ENCODE peak calls at places on chromosomes 16 and 17, in ten cellular contexts. One of them, this sample, is unnamed.
A peak's percentile ranks its signal among the peaks of the same experiment; 100 is the strongest.

GRCh38 chr16:84683691-84684591 is 15.9 kb upstream of the USP10 start:
- DNase-seq in heart right ventricle: no peak
- DNase-seq in GM23338: peak; percentile 74
- DNase-seq in colonic mucosa: no peak
- DNase-seq in uterus: no peak
- DNase-seq in upper lobe of right lung: no peak
- DNase-seq in psoas muscle: no peak
- DNase-seq in cardiac muscle cell: no peak
- DNase-seq in body of pancreas: no peak
- DNase-seq in astrocyte: no peak
- DNase-seq in this sample: no peak

GRCh38 chr17:82059272-82060000 is 6.2 kb downstream of the DUS1L start:
- DNase-seq in heart right ventricle: no peak
- DNase-seq in GM23338: peak; percentile 1
- DNase-seq in colonic mucosa: no peak
- DNase-seq in uterus: no peak
- DNase-seq in upper lobe of right lung: no peak
- DNase-seq in psoas muscle: peak; percentile 45
- DNase-seq in cardiac muscle cell: no peak
- DNase-seq in body of pancreas: no peak
- DNase-seq in astrocyte: no peak
- DNase-seq in this sample: peak; percentile 63

GRCh38 chr16:3363793-3364192 is 8.1 kb downstream of the OR2C1 start:
- DNase-seq in heart right ventricle: no peak
- DNase-seq in GM23338: peak; percentile 5
- DNase-seq in colonic mucosa: no peak
- DNase-seq in uterus: no peak
- DNase-seq in upper lobe of right lung: no peak
- DNase-seq in psoas muscle: no peak
- DNase-seq in cardiac muscle cell: no peak
- DNase-seq in body of pancreas: no peak
- DNase-seq in astrocyte: no peak
- DNase-seq in this sample: no peak

GRCh38 chr17:49575524-49576120 is at the start of gene NXPH3:
- DNase-seq in heart right ventricle: peak; percentile 62
- DNase-seq in GM23338: peak; percentile 88
- DNase-seq in colonic mucosa: peak; percentile 50
- DNase-seq in uterus: peak; percentile 76
- DNase-seq in upper lobe of right lung: peak; percentile 87
- DNase-seq in psoas muscle: peak; percentile 84
- DNase-seq in cardiac muscle cell: peak; percentile 85
- DNase-seq in body of pancreas: peak; percentile 49
- DNase-seq in astrocyte: no peak
- DNase-seq in this sample: peak; percentile 83

GRCh38 chr16:57352636-57353047 is 5.9 kb upstream of the CCL22 start:
- DNase-seq in heart right ventricle: no peak
- DNase-seq in GM23338: no peak
- DNase-seq in colonic mucosa: no peak
- DNase-seq in uterus: no peak
- DNase-seq in upper lobe of right lung: no peak
- DNase-seq in psoas muscle: no peak
- DNase-seq in cardiac muscle cell: no peak
- DNase-seq in body of pancreas: no peak
- DNase-seq in astrocyte: no peak
- DNase-seq in this sample: peak; percentile 66

GRCh38 chr17:37848690-37849616 is 75.3 kb upstream of the TBC1D3K start:
- DNase-seq in heart right ventricle: no peak
- DNase-seq in GM23338: no peak
- DNase-seq in colonic mucosa: no peak
- DNase-seq in uterus: no peak
- DNase-seq in upper lobe of right lung: no peak
- DNase-seq in psoas muscle: no peak
- DNase-seq in cardiac muscle cell: no peak
- DNase-seq in body of pancreas: no peak
- DNase-seq in astrocyte: peak; percentile 90
- DNase-seq in this sample: no peak

GRCh38 chr16:10575506-10576130 is 4.8 kb downstream of the EMP2 start:
- DNase-seq in heart right ventricle: no peak
- DNase-seq in GM23338: no peak
- DNase-seq in colonic mucosa: no peak
- DNase-seq in uterus: no peak
- DNase-seq in upper lobe of right lung: no peak
- DNase-seq in psoas muscle: no peak
- DNase-seq in cardiac muscle cell: no peak
- DNase-seq in body of pancreas: no peak
- DNase-seq in astrocyte: peak; percentile 26
- DNase-seq in this sample: no peak

GRCh38 chr16:2467301-2468141 is 3.6 kb upstream of the NTN3 start:
- DNase-seq in heart right ventricle: peak; percentile 75
- DNase-seq in GM23338: peak; percentile 83
- DNase-seq in colonic mucosa: peak; percentile 75
- DNase-seq in uterus: peak; percentile 80
- DNase-seq in upper lobe of right lung: peak; percentile 83
- DNase-seq in psoas muscle: peak; percentile 89
- DNase-seq in cardiac muscle cell: peak; percentile 68
- DNase-seq in body of pancreas: peak; percentile 71
- DNase-seq in astrocyte: peak; percentile 57
- DNase-seq in this sample: peak; percentile 91

GRCh38 chr17:80819422-80820164 is 172.0 kb upstream of the CHMP6 start:
- DNase-seq in heart right ventricle: no peak
- DNase-seq in GM23338: no peak
- DNase-seq in colonic mucosa: no peak
- DNase-seq in uterus: no peak
- DNase-seq in upper lobe of right lung: peak; percentile 59
- DNase-seq in psoas muscle: peak; percentile 47
- DNase-seq in cardiac muscle cell: no peak
- DNase-seq in body of pancreas: no peak
- DNase-seq in astrocyte: no peak
- DNase-seq in this sample: peak; percentile 64

GRCh38 chr16:86444274-86445060 is 65.9 kb upstream of the FOXF1 start:
- DNase-seq in heart right ventricle: no peak
- DNase-seq in GM23338: no peak
- DNase-seq in colonic mucosa: no peak
- DNase-seq in uterus: no peak
- DNase-seq in upper lobe of right lung: no peak
- DNase-seq in psoas muscle: no peak
- DNase-seq in cardiac muscle cell: no peak
- DNase-seq in body of pancreas: no peak
- DNase-seq in astrocyte: no peak
- DNase-seq in this sample: no peak

GRCh38 chr17:63843387-63844292 is 1.2 kb upstream of the SMARCD2 start:
- DNase-seq in heart right ventricle: peak; percentile 55
- DNase-seq in GM23338: no peak
- DNase-seq in colonic mucosa: no peak
- DNase-seq in uterus: peak; percentile 52
- DNase-seq in upper lobe of right lung: no peak
- DNase-seq in psoas muscle: peak; percentile 74
- DNase-seq in cardiac muscle cell: no peak
- DNase-seq in body of pancreas: peak; percentile 68
- DNase-seq in astrocyte: peak; percentile 53
- DNase-seq in this sample: peak; percentile 82

GRCh38 chr17:5499790-5500189 is 13.4 kb downstream of the MIS12 start:
- DNase-seq in heart right ventricle: no peak
- DNase-seq in GM23338: peak; percentile 72
- DNase-seq in colonic mucosa: no peak
- DNase-seq in uterus: peak; percentile 24
- DNase-seq in upper lobe of right lung: no peak
- DNase-seq in psoas muscle: no peak
- DNase-seq in cardiac muscle cell: peak; percentile 59
- DNase-seq in body of pancreas: no peak
- DNase-seq in astrocyte: no peak
- DNase-seq in this sample: peak; percentile 82

GRCh38 chr17:4247981-4248388 is 15.8 kb downstream of the ANKFY1 start:
- DNase-seq in heart right ventricle: no peak
- DNase-seq in GM23338: peak; percentile 38
- DNase-seq in colonic mucosa: peak; percentile 84
- DNase-seq in uterus: no peak
- DNase-seq in upper lobe of right lung: no peak
- DNase-seq in psoas muscle: no peak
- DNase-seq in cardiac muscle cell: no peak
- DNase-seq in body of pancreas: peak; percentile 60
- DNase-seq in astrocyte: no peak
- DNase-seq in this sample: peak; percentile 86

GRCh38 chr17:6632530-6632929 is 8.0 kb downstream of the KIAA0753 start:
- DNase-seq in heart right ventricle: no peak
- DNase-seq in GM23338: no peak
- DNase-seq in colonic mucosa: no peak
- DNase-seq in uterus: no peak
- DNase-seq in upper lobe of right lung: no peak
- DNase-seq in psoas muscle: no peak
- DNase-seq in cardiac muscle cell: no peak
- DNase-seq in body of pancreas: no peak
- DNase-seq in astrocyte: no peak
- DNase-seq in this sample: no peak

GRCh38 chr17:43832168-43832975 is 574 bp downstream of the MPP3 start:
- DNase-seq in heart right ventricle: peak; percentile 40
- DNase-seq in GM23338: peak; percentile 54
- DNase-seq in colonic mucosa: peak; percentile 55
- DNase-seq in uterus: peak; percentile 56
- DNase-seq in upper lobe of right lung: peak; percentile 82
- DNase-seq in psoas muscle: peak; percentile 73
- DNase-seq in cardiac muscle cell: peak; percentile 54
- DNase-seq in body of pancreas: peak; percentile 47
- DNase-seq in astrocyte: peak; percentile 67
- DNase-seq in this sample: peak; percentile 81

GRCh38 chr17:13230350-13230900 is 212.6 kb upstream of the ELAC2 start:
- DNase-seq in heart right ventricle: no peak
- DNase-seq in GM23338: no peak
- DNase-seq in colonic mucosa: no peak
- DNase-seq in uterus: no peak
- DNase-seq in upper lobe of right lung: no peak
- DNase-seq in psoas muscle: no peak
- DNase-seq in cardiac muscle cell: no peak
- DNase-seq in body of pancreas: no peak
- DNase-seq in astrocyte: no peak
- DNase-seq in this sample: no peak

DNA sequence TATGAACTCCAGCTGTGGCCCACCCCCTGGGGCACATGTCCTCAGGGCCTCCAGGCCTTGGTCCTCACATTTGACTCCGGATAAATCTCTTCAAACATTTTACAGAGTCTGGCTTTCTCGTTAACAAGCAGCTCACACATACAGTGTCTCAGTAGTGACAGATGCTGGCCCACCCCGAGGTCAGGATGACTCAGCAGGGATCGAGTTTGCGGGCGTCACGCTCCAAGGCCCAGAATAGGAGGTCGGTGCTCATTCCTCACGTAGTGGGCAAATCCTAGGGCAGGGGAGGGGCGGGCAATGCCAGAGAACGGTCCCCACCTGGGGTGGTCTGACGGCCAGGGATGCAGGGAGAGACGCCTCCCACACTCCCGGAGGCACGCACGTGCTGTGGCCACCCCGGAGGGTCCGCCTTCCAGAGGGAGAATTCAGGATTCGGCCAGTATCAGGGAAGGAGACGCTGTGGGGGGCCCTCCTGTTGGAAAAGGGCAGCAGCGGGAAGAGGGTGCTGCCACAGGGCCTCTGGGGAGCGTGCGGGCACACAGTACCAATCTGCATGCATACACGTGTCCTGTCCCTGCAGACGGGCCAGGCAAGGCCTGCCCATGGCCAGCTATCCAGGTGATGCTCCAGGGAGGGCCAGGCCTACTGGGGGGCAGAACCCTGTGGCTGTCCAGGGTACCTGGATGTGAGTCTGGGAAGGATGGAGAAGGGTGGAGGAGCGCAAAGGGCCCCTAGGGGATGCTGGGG is 8.6 kb downstream of the SLC7A5 start:
- DNase-seq in heart right ventricle: no peak
- DNase-seq in GM23338: no peak
- DNase-seq in colonic mucosa: no peak
- DNase-seq in uterus: no peak
- DNase-seq in upper lobe of right lung: no peak
- DNase-seq in psoas muscle: peak; percentile 84
- DNase-seq in cardiac muscle cell: no peak
- DNase-seq in body of pancreas: no peak
- DNase-seq in astrocyte: peak; percentile 78
- DNase-seq in this sample: no peak
- H3K4me1 ChIP-seq in heart right ventricle: peaks cover 6% of the 10 kb centered on the region
- H3K4me1 ChIP-seq in GM23338: peaks cover 9% of the 10 kb centered on the region
- H3K4me1 ChIP-seq in colonic mucosa: no peaks in the 10 kb centered on the region
- H3K4me1 ChIP-seq in uterus: no peaks in the 10 kb centered on the region
- H3K4me1 ChIP-seq in upper lobe of right lung: peaks cover 2% of the 10 kb centered on the region
- H3K4me1 ChIP-seq in psoas muscle: peaks cover 31% of the 10 kb centered on the region
- H3K4me1 ChIP-seq in cardiac muscle cell: no peaks in the 10 kb centered on the region
- H3K4me1 ChIP-seq in body of pancreas: peaks cover 28% of the 10 kb centered on the region
- H3K4me1 ChIP-seq in astrocyte: peaks cover 27% of the 10 kb centered on the region
- H3K4me1 ChIP-seq in this sample: no peaks in the 10 kb centered on the region

GRCh38 chr17:75842963-75843576 is 1.1 kb downstream of the UNC13D start:
- DNase-seq in heart right ventricle: no peak
- DNase-seq in GM23338: no peak
- DNase-seq in colonic mucosa: no peak
- DNase-seq in uterus: no peak
- DNase-seq in upper lobe of right lung: peak; percentile 67
- DNase-seq in psoas muscle: no peak
- DNase-seq in cardiac muscle cell: no peak
- DNase-seq in body of pancreas: no peak
- DNase-seq in astrocyte: no peak
- DNase-seq in this sample: no peak
- TF ChIP-seq CTCF in heart right ventricle: no peak
- TF ChIP-seq CTCF in GM23338: no peak
- TF ChIP-seq CTCF in colonic mucosa: no peak
- TF ChIP-seq CTCF in uterus: no peak
- TF ChIP-seq CTCF in upper lobe of right lung: no peak
- TF ChIP-seq CTCF in psoas muscle: no peak
- TF ChIP-seq CTCF in cardiac muscle cell: no peak
- TF ChIP-seq CTCF in body of pancreas: no peak
- TF ChIP-seq CTCF in astrocyte: no peak
- TF ChIP-seq CTCF in this sample: no peak

DNA sequence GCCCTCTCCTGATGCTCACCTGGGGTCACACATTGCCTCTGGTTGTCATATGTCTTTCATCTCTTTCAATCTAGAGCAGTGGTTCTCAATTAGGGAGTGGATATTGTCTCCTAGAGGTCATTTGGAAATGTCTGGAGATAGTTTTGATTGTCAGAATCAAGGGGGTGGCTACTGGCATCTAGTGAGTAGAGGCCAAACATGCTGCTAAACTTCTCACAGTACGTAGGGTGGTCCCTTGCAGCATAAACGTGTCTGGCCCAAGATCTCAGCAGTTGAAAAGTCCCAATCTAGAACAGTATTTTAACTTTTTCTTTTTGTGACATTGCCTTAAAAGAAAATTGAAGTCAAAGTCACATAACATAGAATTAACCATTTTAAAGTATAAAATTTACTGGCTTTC is 30.5 kb upstream of the SLC5A10 start:
- DNase-seq in heart right ventricle: no peak
- DNase-seq in GM23338: no peak
- DNase-seq in colonic mucosa: no peak
- DNase-seq in uterus: no peak
- DNase-seq in upper lobe of right lung: no peak
- DNase-seq in psoas muscle: no peak
- DNase-seq in cardiac muscle cell: no peak
- DNase-seq in body of pancreas: no peak
- DNase-seq in astrocyte: no peak
- DNase-seq in this sample: no peak
- H3K27ac ChIP-seq in heart right ventricle: no peak overlapping the region
- H3K27ac ChIP-seq in GM23338: peak overlapping the region; percentile 61
- H3K27ac ChIP-seq in colonic mucosa: peak overlapping the region; percentile 46
- H3K27ac ChIP-seq in uterus: no peak overlapping the region
- H3K27ac ChIP-seq in upper lobe of right lung: no peak overlapping the region
- H3K27ac ChIP-seq in psoas muscle: no peak overlapping the region
- H3K27ac ChIP-seq in cardiac muscle cell: peak overlapping the region; percentile 49
- H3K27ac ChIP-seq in body of pancreas: peak overlapping the region; percentile 11
- H3K27ac ChIP-seq in astrocyte: peak overlapping the region; percentile 60
- H3K27ac ChIP-seq in this sample: no peak overlapping the region

GRCh38 chr16:4380131-4381063 is 8.7 kb downstream of the VASN start:
- DNase-seq in heart right ventricle: no peak
- DNase-seq in GM23338: no peak
- DNase-seq in colonic mucosa: no peak
- DNase-seq in uterus: no peak
- DNase-seq in upper lobe of right lung: no peak
- DNase-seq in psoas muscle: no peak
- DNase-seq in cardiac muscle cell: no peak
- DNase-seq in body of pancreas: no peak
- DNase-seq in astrocyte: peak; percentile 39
- DNase-seq in this sample: no peak
- H3K4me1 ChIP-seq in heart right ventricle: peaks cover 47% of the 10 kb centered on the region
- H3K4me1 ChIP-seq in GM23338: peaks cover 23% of the 10 kb centered on the region
- H3K4me1 ChIP-seq in colonic mucosa: no peaks in the 10 kb centered on the region
- H3K4me1 ChIP-seq in uterus: peaks cover 30% of the 10 kb centered on the region
- H3K4me1 ChIP-seq in upper lobe of right lung: peaks cover 26% of the 10 kb centered on the region
- H3K4me1 ChIP-seq in psoas muscle: peaks cover 39% of the 10 kb centered on the region
- H3K4me1 ChIP-seq in cardiac muscle cell: peaks cover 29% of the 10 kb centered on the region
- H3K4me1 ChIP-seq in body of pancreas: peaks cover 34% of the 10 kb centered on the region
- H3K4me1 ChIP-seq in astrocyte: peaks cover 54% of the 10 kb centered on the region
- H3K4me1 ChIP-seq in this sample: peaks cover 38% of the 10 kb centered on the region

This sample was measured in kidney.